ENCODE peak calls at places on chromosomes 7 and 10, in ten cellular contexts. P is HepG2, M is HTR-8/SVneo, X is Calu3, A is activated T-cell treated with anti-CD3 and anti-CD28 coated beads for 1 hour, E is cerebellum, F is K562, K is HuH-7, S is fibroblast of mammary gland, G is SHP77. J is an unnamed sample.

GRCh38 chr7:131504157-131504899 is 52.1 kb downstream of the PODXL start:
- DNase-seq in S (no peak), G (no peak), M (no peak), P (peak; percentile 51), A (no peak), E (no peak), K (no peak), X (no peak), F (no peak), J (no peak)

GRCh38 chr10:60944159-60944909 is at the start of gene RHOBTB1:
- DNase-seq in E (peak; percentile 40), G (peak; percentile 34), P (peak; percentile 34), K (peak; percentile 51), X (peak; percentile 81), M (peak; percentile 46), A (no peak), S (peak; percentile 68), F (peak; percentile 82), J (no peak)

GRCh38 chr7:91759205-91759863 is 121.2 kb downstream of the MTERF1 start:
- DNase-seq in X (peak; percentile 87), A (no peak), P (peak; percentile 79), F (no peak), E (no peak), S (peak; percentile 40), K (no peak), G (no peak), M (no peak), J (no peak)

GRCh38 chr7:2213551-2214215 is 19.1 kb downstream of the MAD1L1 start:
- DNase-seq in M (no peak), S (no peak), P (no peak), E (no peak), X (no peak), F (no peak), A (no peak), K (no peak), G (no peak), J (no peak)

GRCh38 chr7:158355456-158356065 is 232.1 kb downstream of the PTPRN2 start:
- DNase-seq in F (no peak), P (peak; percentile 17), E (no peak), G (peak; percentile 45), X (no peak), K (peak; percentile 46), M (no peak), A (no peak), S (no peak), J (no peak)

GRCh38 chr10:75202321-75203096 is 8.1 kb upstream of the VDAC2 start:
- DNase-seq in E (no peak), G (no peak), S (peak; percentile 72), F (no peak), M (no peak), X (peak; percentile 15), A (no peak), K (no peak), P (peak; percentile 41), J (no peak)

GRCh38 chr7:26280723-26281122 is 10.9 kb upstream of the SNX10 start:
- DNase-seq in K (no peak), G (no peak), X (no peak), E (no peak), M (no peak), F (no peak), S (no peak), A (no peak), P (no peak), J (no peak)

GRCh38 chr7:128026551-128026950 is 4.7 kb downstream of the LRRC4 start:
- DNase-seq in P (no peak), S (no peak), E (peak; percentile 65), A (no peak), X (no peak), F (no peak), M (no peak), G (no peak), K (no peak), J (no peak)

GRCh38 chr7:37284805-37285211 is 163.9 kb downstream of the ELMO1 start:
- DNase-seq in P (peak; percentile 16), K (peak; percentile 81), S (peak; percentile 27), F (peak; percentile 38), M (peak; percentile 3), E (no peak), G (peak; percentile 22), A (peak; percentile 22), X (peak; percentile 63), J (peak; percentile 12)

GRCh38 chr10:23404461-23404980 is 34.4 kb upstream of the OTUD1 start:
- DNase-seq in X (no peak), K (no peak), S (no peak), A (no peak), G (no peak), F (no peak), M (no peak), P (no peak), E (no peak), J (no peak)